ENCODE peak calls at places on chromosomes 3 and 15, in five cellular contexts. J, C, I, K and E are unnamed samples.

GRCh38 chr15:72599855-72600464 is 54.5 kb upstream of the GOLGA6B start:
- DNase-seq in J (peak; percentile 14), C (peak; percentile 50), I (peak; percentile 67), K (no peak), E (peak; percentile 74)

GRCh38 chr15:85690546-85691226 is 104.0 kb downstream of the KLHL25 start:
- DNase-seq in J (no peak), C (no peak), I (no peak), K (no peak), E (no peak)

GRCh38 chr3:97817965-97818364 is 3.8 kb upstream of the CRYBG3 start:
- DNase-seq in J (no peak), C (no peak), I (no peak), K (no peak), E (peak; percentile 70)

GRCh38 chr3:72058493-72059081 is 273.6 kb upstream of the PROK2 start:
- DNase-seq in J (no peak), C (no peak), I (no peak), K (no peak), E (no peak)

GRCh38 chr15:98954411-98954810 is 53.2 kb downstream of the PGPEP1L start:
- DNase-seq in J (peak; percentile 5), C (peak; percentile 73), I (peak; percentile 10), K (peak; percentile 62), E (no peak)

GRCh38 chr3:186492594-186492993 is 51.6 kb downstream of the CRYGS start:
- DNase-seq in J (no peak), C (no peak), I (no peak), K (no peak), E (no peak)

GRCh38 chr3:99322551-99322950 is 315.8 kb upstream of the COL8A1 start:
- DNase-seq in J (no peak), C (no peak), I (no peak), K (no peak), E (no peak)

GRCh38 chr3:8324727-8325126 is 176.9 kb upstream of the LMCD1 start:
- DNase-seq in J (peak; percentile 20), C (peak; percentile 28), I (peak; percentile 43), K (peak; percentile 6), E (peak; percentile 56)

GRCh38 chr3:42996633-42997075 is 17.5 kb downstream of the GASK1A start:
- DNase-seq in J (no peak), C (no peak), I (no peak), K (peak; percentile 50), E (no peak)

GRCh38 chr15:26179906-26180305 is 316.8 kb upstream of the ATP10A start:
- DNase-seq in J (no peak), C (no peak), I (no peak), K (no peak), E (no peak)

GRCh38 chr3:155676252-155676981 is 68.5 kb downstream of the PLCH1 start:
- DNase-seq in J (peak; percentile 8), C (peak; percentile 12), I (peak; percentile 85), K (peak; percentile 3), E (peak; percentile 11)

GRCh38 chr3:125234831-125235230 is 22.3 kb upstream of the SLC12A8 start:
- DNase-seq in J (no peak), C (no peak), I (no peak), K (no peak), E (no peak)

GRCh38 chr3:46939578-46940405 is 36.8 kb downstream of the CCDC12 start:
- DNase-seq in J (no peak), C (no peak), I (no peak), K (no peak), E (no peak)

GRCh38 chr15:39618063-39618823 is 37.4 kb downstream of the THBS1 start:
- DNase-seq in J (no peak), C (no peak), I (no peak), K (no peak), E (no peak)

GRCh38 chr3:40624189-40624754 is 99.5 kb downstream of the ZNF621 start:
- DNase-seq in J (no peak), C (no peak), I (no peak), K (no peak), E (no peak)

GRCh38 chr3:8603115-8603710 is 41.4 kb downstream of the SSUH2 start:
- DNase-seq in J (no peak), C (no peak), I (no peak), K (no peak), E (no peak)

GRCh38 chr15:33675246-33675645 is 293.1 kb upstream of the CHRM5 start:
- DNase-seq in J (peak; percentile 14), C (peak; percentile 21), I (peak; percentile 45), K (no peak), E (peak; percentile 54)

GRCh38 chr3:60188803-60189202 is 1062.4 kb downstream of the FHIT start:
- DNase-seq in J (no peak), C (no peak), I (no peak), K (no peak), E (no peak)

GRCh38 chr3:107429330-107430181 is 52.3 kb downstream of the CCDC54 start:
- DNase-seq in J (peak; percentile 84), C (peak; percentile 93), I (peak; percentile 89), K (peak; percentile 73), E (peak; percentile 92)

GRCh38 chr3:78732893-78733292 is 1034.9 kb downstream of the ROBO1 start:
- DNase-seq in J (no peak), C (no peak), I (no peak), K (no peak), E (no peak)

GRCh38 chr3:46321461-46322104 is 32.3 kb upstream of the CCR2 start:
- DNase-seq in J (no peak), C (no peak), I (no peak), K (no peak), E (no peak)

GRCh38 chr15:44087578-44088190 is 107.4 kb downstream of the FRMD5 start:
- DNase-seq in J (peak; percentile 33), C (peak; percentile 89), I (peak; percentile 93), K (no peak), E (no peak)

GRCh38 chr3:183711516-183711915 is 13.9 kb downstream of the YEATS2 start:
- DNase-seq in J (no peak), C (peak; percentile 50), I (no peak), K (no peak), E (no peak)

GRCh38 chr15:99958426-99959097 is 225.3 kb upstream of the LYSMD4 start:
- DNase-seq in J (no peak), C (no peak), I (no peak), K (no peak), E (no peak)

GRCh38 chr3:15630646-15631350 is 29.3 kb downstream of the BTD start:
- DNase-seq in J (no peak), C (peak; percentile 80), I (peak; percentile 90), K (no peak), E (peak; percentile 60)

GRCh38 chr15:59059076-59059597 is 45.8 kb upstream of the CCNB2 start:
- DNase-seq in J (no peak), C (no peak), I (no peak), K (no peak), E (no peak)

GRCh38 chr15:43534897-43535296 is 17.5 kb downstream of the MAP1A start:
- DNase-seq in J (no peak), C (no peak), I (no peak), K (no peak), E (no peak)